ENCODE peak calls at places on chromosome 22, in eight cellular contexts. E is memory B cell; Z is colonic mucosa; U is HTR-8/SVneo; S is brain pericyte; K is pancreas; P is activated CD8-positive, alpha-beta memory T cell treated with anti-CD3 and anti-CD28 coated beads for 4 hours; D is HEK293T. A is an unnamed sample.

GRCh38 chr22:37559901-37560681 is at the start of gene CDC42EP1:
- DNase-seq in E (no peak), K (peak; percentile 75), S (no peak), P (no peak), D (peak; percentile 77), Z (peak; percentile 84), U (peak; percentile 31), A (peak; percentile 93)

GRCh38 chr22:40898850-40899357 is 37.0 kb upstream of the DNAJB7 start:
- DNase-seq in P (no peak), D (peak; percentile 53), S (peak; percentile 8), Z (no peak), E (peak; percentile 28), U (peak; percentile 61), K (no peak), A (no peak)

GRCh38 chr22:42316988-42317387 is 46.5 kb upstream of the TCF20 start:
- DNase-seq in U (no peak), D (no peak), Z (peak; percentile 91), E (no peak), K (no peak), S (no peak), P (peak; percentile 30), A (peak; percentile 66)

GRCh38 chr22:19035474-19036228 is 86.6 kb downstream of the DGCR2 start:
- DNase-seq in U (no peak), E (no peak), D (no peak), P (no peak), Z (no peak), S (no peak), K (no peak), A (peak; percentile 20)

GRCh38 chr22:27116295-27116694 is 458.9 kb downstream of the MIAT start:
- DNase-seq in K (peak; percentile 35), P (no peak), D (no peak), S (no peak), E (no peak), Z (no peak), U (no peak), A (no peak)

GRCh38 chr22:23152238-23153114 is 7.2 kb downstream of the RAB36 start:
- DNase-seq in P (no peak), D (no peak), U (no peak), E (no peak), Z (no peak), K (no peak), S (no peak), A (no peak)

GRCh38 chr22:50621948-50622722 is 5.8 kb downstream of the ARSA start:
- DNase-seq in K (no peak), D (no peak), Z (peak; percentile 62), U (no peak), P (no peak), S (no peak), E (peak; percentile 32), A (no peak)

GRCh38 chr22:29998627-29999026 is 81.6 kb upstream of the HORMAD2 start:
- DNase-seq in P (no peak), E (no peak), U (no peak), K (no peak), D (no peak), Z (no peak), S (no peak), A (no peak)

GRCh38 chr22:25027959-25028840 is 75.7 kb downstream of the KIAA1671 start:
- DNase-seq in S (no peak), P (no peak), E (no peak), Z (peak; percentile 54), K (no peak), U (peak; percentile 36), D (peak; percentile 42), A (peak; percentile 80)

GRCh38 chr22:33472462-33473344 is 414.5 kb upstream of the SYN3 start:
- DNase-seq in K (no peak), D (no peak), P (no peak), S (no peak), U (no peak), E (no peak), Z (no peak), A (no peak)